ENCODE peak calls at places on chromosomes 5 and 9, in four cellular contexts. F is GM12864; Q is BE2C; Y is CD8-positive, alpha-beta T cell. X is an unnamed sample.

GRCh38 chr5:163172540-163173337 is 264.7 kb upstream of the CCNG1 start:
- DNase-seq in F (no peak), Q (no peak), Y (no peak), X (no peak)

GRCh38 chr5:7251127-7251526 is 144.8 kb upstream of the ADCY2 start:
- DNase-seq in Y (no peak), F (no peak), Q (no peak), X (no peak)

GRCh38 chr5:145980718-145981117 is 44.3 kb downstream of the SH3RF2 start:
- DNase-seq in F (no peak), Q (no peak), Y (no peak), X (no peak)

GRCh38 chr5:72281764-72282499 is 38.1 kb downstream of the MRPS27 start:
- DNase-seq in Q (no peak), Y (no peak), F (no peak), X (no peak)

GRCh38 chr5:132462856-132463745 is 27.5 kb downstream of the IRF1 start:
- DNase-seq in Y (no peak), Q (no peak), F (no peak), X (no peak)

GRCh38 chr5:83470920-83471404 is 582 bp upstream of the VCAN start:
- DNase-seq in Y (no peak), Q (no peak), F (no peak), X (no peak)

GRCh38 chr5:109307996-109308395 is 101.8 kb downstream of the PJA2 start:
- DNase-seq in F (no peak), Y (no peak), Q (no peak), X (no peak)

GRCh38 chr9:81391457-81391825 is 297.9 kb downstream of the TLE1 start:
- DNase-seq in F (no peak), Y (no peak), Q (no peak), X (no peak)

GRCh38 chr5:94830520-94830919 is 212.1 kb downstream of the SLF1 start:
- DNase-seq in Q (peak), Y (no peak), F (no peak), X (no peak)

GRCh38 chr5:173762930-173763329 is 125.2 kb upstream of the CPEB4 start:
- DNase-seq in Q (no peak), F (no peak), Y (no peak), X (no peak)

GRCh38 chr5:149667084-149667826 is 62.9 kb upstream of the PPARGC1B start:
- DNase-seq in F (no peak), Q (peak), Y (no peak), X (no peak)

GRCh38 chr5:61817472-61818326 is 485.6 kb downstream of the ZSWIM6 start:
- DNase-seq in Y (no peak), Q (peak), F (no peak), X (peak)

GRCh38 chr9:120416816-120417427 is 163.0 kb downstream of the CDK5RAP2 start:
- DNase-seq in Y (no peak), Q (no peak), F (no peak), X (no peak)

GRCh38 chr9:81517954-81518353 is 171.4 kb downstream of the TLE1 start:
- DNase-seq in Q (no peak), F (no peak), Y (no peak), X (no peak)

GRCh38 chr5:81575924-81576323 is 175.0 kb downstream of the SSBP2 start:
- DNase-seq in Y (no peak), F (no peak), Q (no peak), X (no peak)

GRCh38 chr5:92801921-92802320 is 779.1 kb downstream of the NR2F1-AS1 start:
- DNase-seq in F (no peak), Q (no peak), Y (no peak), X (no peak)

GRCh38 chr9:136614967-136615623 is 47.6 kb upstream of the EGFL7 start:
- DNase-seq in F (no peak), Q (no peak), Y (no peak), X (no peak)

GRCh38 chr9:589723-590122 is 251.8 kb upstream of the DMRT1 start:
- DNase-seq in Q (no peak), F (no peak), Y (no peak), X (no peak)

GRCh38 chr5:154756871-154757646 is 1.9 kb downstream of the LARP1 start:
- DNase-seq in Q (peak), F (no peak), Y (peak), X (no peak)

GRCh38 chr5:114412509-114413171 is 50.8 kb downstream of the KCNN2 start:
- DNase-seq in F (no peak), Y (no peak), Q (no peak), X (no peak)

GRCh38 chr5:180291943-180292831 is at the start of gene MAPK9:
- DNase-seq in Y (peak), F (no peak), Q (peak), X (peak)

GRCh38 chr5:62343428-62343827 is 37.4 kb downstream of the KIF2A start:
- DNase-seq in F (no peak), Y (no peak), Q (no peak), X (no peak)

GRCh38 chr5:96714951-96715451 is 52.8 kb downstream of the CAST start:
- DNase-seq in Y (peak), Q (no peak), F (no peak), X (peak)

GRCh38 chr5:151509231-151509630 is 61.8 kb downstream of the SLC36A1 start:
- DNase-seq in F (no peak), Y (no peak), Q (no peak), X (no peak)

GRCh38 chr9:96412174-96412913 is 5.8 kb downstream of the ZNF367 start:
- DNase-seq in Q (no peak), F (no peak), Y (no peak), X (no peak)
- H3K4me3 ChIP-seq in Q (no peak), F (no peak), Y (no peak), X (no peak)

DNA sequence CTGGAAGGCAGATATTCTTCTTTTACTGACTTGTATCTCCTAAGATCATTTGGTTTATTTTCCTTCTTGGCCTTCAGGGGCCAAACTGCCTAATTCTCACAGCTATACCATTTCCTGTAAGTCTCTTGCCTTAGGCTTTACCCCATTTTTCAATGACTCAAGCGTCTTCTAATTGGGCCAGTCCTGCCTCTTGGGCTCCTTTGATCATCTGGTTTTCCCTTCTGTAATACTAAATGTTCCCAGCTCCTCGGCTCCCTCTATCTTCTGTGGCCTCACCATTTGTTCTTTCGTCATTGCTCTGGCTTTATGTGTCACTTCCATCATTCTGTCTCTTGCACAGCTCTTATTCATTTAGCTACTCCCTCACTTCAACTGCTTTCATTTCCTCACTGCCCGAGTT is 14.5 kb upstream of the SPINK7 start:
- DNase-seq in F (no peak), Q (no peak), Y (no peak), X (no peak)
- TF ChIP-seq CTCF in F (no peak), Q (no peak), Y (no peak), X (no peak)

DNA sequence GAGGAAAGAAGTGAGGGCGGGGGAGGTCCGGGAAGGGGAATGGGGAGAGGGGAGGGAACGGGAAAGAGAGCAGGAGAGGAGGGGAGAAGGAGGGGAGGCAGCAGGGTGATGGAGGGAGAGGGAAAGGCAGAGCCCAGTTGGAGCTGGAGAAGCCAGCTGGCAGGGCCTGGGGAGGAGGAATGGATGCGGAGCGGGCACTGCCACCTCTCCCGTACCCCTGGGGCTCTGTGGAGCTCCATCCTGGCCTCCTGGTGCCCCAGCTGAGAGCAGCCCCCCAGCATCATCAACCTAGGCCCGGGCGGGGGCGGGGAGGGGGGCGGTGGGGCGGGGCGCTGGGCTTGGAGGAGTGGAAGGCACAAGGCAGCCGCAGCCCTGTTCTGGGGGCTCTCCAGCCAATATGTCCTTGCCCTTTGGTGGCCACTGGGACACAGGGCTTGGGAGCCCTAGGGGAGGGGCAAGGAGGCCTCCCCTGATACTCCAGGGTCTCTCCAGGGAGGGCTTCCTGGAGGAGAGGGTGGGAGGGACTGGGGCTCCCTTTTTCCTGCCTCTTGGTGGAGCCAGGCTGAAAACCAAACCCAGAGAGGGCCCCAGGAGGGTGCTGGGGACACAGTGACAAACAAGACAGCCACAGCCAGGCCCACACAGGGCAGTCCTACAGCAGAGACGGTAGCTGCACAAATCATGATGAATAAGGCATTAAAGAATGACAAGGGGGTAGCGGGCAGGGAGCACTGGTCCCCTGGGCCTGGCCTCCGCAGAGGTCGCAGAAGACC is 123.7 kb downstream of the C9orf50 start:
- DNase-seq in Y (no peak), F (no peak), Q (peak), X (no peak)
- H3K4me3 ChIP-seq in Y (no peak), F (no peak), Q (peak), X (peak)

GRCh38 chr9:19650292-19650691 is 138.5 kb downstream of the SLC24A2 start:
- DNase-seq in Y (no peak), F (no peak), Q (no peak), X (no peak)
- TF ChIP-seq CTCF in Y (no peak), F (no peak), Q (no peak), X (no peak)

GRCh38 chr5:172736524-172737135 is 34.4 kb downstream of the DUSP1 start:
- DNase-seq in Q (no peak), Y (no peak), F (no peak), X (no peak)
- H3K4me3 ChIP-seq in Q (no peak), Y (no peak), F (no peak), X (no peak)

DNA sequence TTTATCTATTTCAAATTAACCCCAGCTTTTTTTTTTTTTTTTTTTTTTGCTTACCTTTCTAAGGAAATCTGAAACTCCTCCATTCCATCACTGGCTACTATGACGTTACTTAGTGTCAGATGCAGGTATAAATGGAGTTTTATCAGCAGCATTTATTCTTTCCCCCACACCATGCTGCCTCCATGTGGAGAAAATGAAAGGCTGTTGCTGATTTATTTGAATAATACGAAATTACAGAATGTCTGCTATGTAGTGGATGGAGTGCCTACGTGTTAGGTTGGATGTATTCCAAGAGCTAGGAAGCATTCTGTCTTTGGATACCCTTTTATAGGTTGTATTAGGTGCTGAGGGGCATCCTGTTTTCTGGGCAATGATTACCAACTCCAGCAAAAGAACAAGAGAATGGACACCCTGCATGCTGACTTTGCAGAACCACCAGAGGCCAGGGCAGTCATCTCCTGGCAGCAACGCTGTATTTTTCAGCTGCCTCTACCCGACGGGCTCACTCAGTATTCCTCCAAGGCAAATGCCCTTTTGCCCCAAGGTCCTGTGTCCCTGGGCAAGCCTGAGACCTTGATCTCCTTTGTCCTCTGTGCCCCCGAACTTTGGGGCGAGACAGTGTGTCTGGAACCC is 199.5 kb downstream of the ALDH1A1 start:
- DNase-seq in Q (no peak), Y (no peak), F (no peak), X (peak)
- TF ChIP-seq CTCF in Q (no peak), Y (no peak), F (no peak), X (peak)

DNA sequence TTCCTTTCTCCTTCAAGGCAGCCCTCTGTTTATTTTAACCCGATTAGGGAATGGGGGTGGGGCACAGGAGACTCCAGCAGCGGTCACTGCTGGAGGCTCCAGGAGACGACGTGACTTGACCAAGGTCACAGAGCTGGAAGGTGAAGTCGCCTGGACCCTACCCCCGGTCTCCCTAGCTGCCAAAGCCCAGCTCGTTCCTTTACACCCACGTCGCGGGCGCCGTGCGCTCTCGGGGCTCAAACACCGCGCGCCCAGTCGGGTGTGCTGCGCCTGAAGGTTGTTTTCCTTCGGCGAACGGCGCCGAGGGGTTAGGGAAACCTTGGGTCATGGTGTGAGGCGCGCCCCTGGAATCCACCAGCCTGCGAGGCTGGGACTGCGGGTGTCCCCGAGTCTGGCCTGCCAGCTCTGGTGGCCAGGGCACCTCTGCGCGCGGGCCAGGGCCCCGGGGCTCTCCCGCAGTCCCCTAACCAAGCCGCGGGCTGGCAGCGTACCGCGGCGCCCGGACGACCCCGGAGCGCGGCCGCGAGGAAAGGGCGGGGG is 745 bp upstream of the UNC5A start:
- DNase-seq in Y (no peak), F (no peak), Q (no peak), X (no peak)
- H3K4me3 ChIP-seq in Y (peak), F (no peak), Q (peak), X (no peak)

GRCh38 chr9:3868012-3868411 is 342.2 kb upstream of the RFX3 start:
- DNase-seq in Q (no peak), Y (no peak), F (no peak), X (no peak)

GRCh38 chr9:3863686-3864085 is 337.9 kb upstream of the RFX3 start:
- DNase-seq in Y (no peak), F (no peak), Q (no peak), X (no peak)

GRCh38 chr9:3858961-3859360 is 333.2 kb upstream of the RFX3 start:
- DNase-seq in Y (no peak), F (no peak), Q (no peak), X (no peak)

GRCh38 chr9:3865373-3865772 is 339.6 kb upstream of the RFX3 start:
- DNase-seq in Y (no peak), F (no peak), Q (no peak), X (no peak)

GRCh38 chr9:3863114-3863528 is 337.3 kb upstream of the RFX3 start:
- DNase-seq in Y (no peak), Q (no peak), F (no peak), X (no peak)
- TF ChIP-seq CTCF in Y (no peak), Q (no peak), F (peak), X (peak)

GRCh38 chr9:121699271-121700164 is 48.1 kb downstream of the DAB2IP start:
- DNase-seq in Y (peak), F (no peak), Q (peak), X (no peak)

GRCh38 chr9:121700165-121700830 is 48.9 kb downstream of the DAB2IP start:
- DNase-seq in Y (peak), F (no peak), Q (peak), X (no peak)

GRCh38 chr9:121698627-121699270 is 47.3 kb downstream of the DAB2IP start:
- DNase-seq in Y (no peak), F (no peak), Q (peak), X (no peak)

GRCh38 chr9:121701736-121702261 is 50.4 kb downstream of the DAB2IP start:
- DNase-seq in Y (no peak), F (no peak), Q (no peak), X (no peak)

GRCh38 chr9:121700831-121701419 is 49.5 kb downstream of the DAB2IP start:
- DNase-seq in Y (no peak), F (no peak), Q (peak), X (no peak)
- H3K4me3 ChIP-seq in Y (no peak), F (no peak), Q (peak), X (no peak)

DNA sequence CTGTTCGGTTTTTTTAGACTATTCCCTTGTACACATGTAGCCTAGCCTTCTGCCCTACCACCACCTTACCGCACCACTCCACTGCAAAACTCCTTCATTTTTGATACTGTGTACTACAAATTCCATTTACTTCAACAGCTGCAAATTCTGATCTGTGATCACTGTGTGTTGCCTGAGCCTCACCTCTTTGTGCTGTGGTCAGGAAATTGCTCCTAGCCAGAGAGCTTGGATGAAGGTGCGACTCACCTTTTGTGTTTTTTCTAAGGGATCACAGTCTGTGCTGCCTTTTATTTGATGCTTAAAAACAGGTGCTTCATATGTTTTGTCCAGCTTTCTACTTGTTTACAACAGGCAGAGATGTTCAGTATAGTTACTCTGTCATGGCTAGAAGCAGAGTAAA is 31.5 kb downstream of the CSNK1G3 start:
- DNase-seq in Q (no peak), F (no peak), Y (no peak), X (no peak)
- TF ChIP-seq CTCF in Q (no peak), F (no peak), Y (no peak), X (no peak)

X was measured in retinal pigment epithelial cell.